ENCODE peak calls at places on chromosomes 7 and 10, in six cellular contexts. F, S, T, Y, B and K are unnamed samples.
A peak's percentile ranks its signal among the peaks of the same experiment; 100 is the strongest.

GRCh38 chr10:88958721-88959120 is 6.1 kb upstream of the ACTA2 start:
- DNase-seq in S (no peak), B (no peak), T (no peak), Y (no peak), F (no peak), K (no peak)

GRCh38 chr7:116142850-116143249 is 67.5 kb upstream of the TES start:
- DNase-seq in S (no peak), Y (no peak), B (no peak), F (no peak), T (no peak), K (no peak)

GRCh38 chr7:133504825-133505224 is 251.9 kb downstream of the EXOC4 start:
- DNase-seq in Y (no peak), B (no peak), S (no peak), T (no peak), F (no peak), K (no peak)

GRCh38 chr10:13969792-13970140 is 361.0 kb downstream of the FRMD4A start:
- DNase-seq in B (no peak), S (no peak), F (no peak), Y (peak; percentile 74), T (no peak), K (no peak)

GRCh38 chr10:52999258-52999657 is 226.7 kb upstream of the MBL2 start:
- DNase-seq in T (no peak), Y (no peak), B (no peak), F (no peak), S (no peak), K (no peak)

GRCh38 chr10:16891375-16892313 is 74.4 kb upstream of the RSU1 start:
- DNase-seq in B (peak; percentile 88), T (peak; percentile 48), F (no peak), Y (peak; percentile 13), S (peak; percentile 47), K (no peak)

GRCh38 chr10:78028438-78029293 is 649 bp downstream of the POLR3A start:
- DNase-seq in Y (peak; percentile 42), F (no peak), S (peak; percentile 20), B (no peak), T (peak; percentile 41), K (no peak)

GRCh38 chr7:71733108-71733870 is 601.3 kb downstream of the GALNT17 start:
- DNase-seq in B (no peak), S (peak; percentile 73), F (no peak), T (peak; percentile 69), Y (peak; percentile 75), K (peak; percentile 10)

GRCh38 chr10:43905502-43906236 is 257.0 kb upstream of the ZNF32 start:
- DNase-seq in B (peak; percentile 6), S (no peak), Y (no peak), F (no peak), T (no peak), K (no peak)

GRCh38 chr7:77479536-77480088 is 57.5 kb upstream of the PTPN12 start:
- DNase-seq in B (no peak), T (no peak), Y (no peak), S (no peak), F (no peak), K (no peak)

GRCh38 chr7:119177863-119178262 is 953.4 kb downstream of the ANKRD7 start:
- DNase-seq in T (no peak), Y (no peak), F (no peak), B (no peak), S (no peak), K (no peak)

GRCh38 chr7:119172043-119172442 is 947.5 kb downstream of the ANKRD7 start:
- DNase-seq in B (no peak), T (no peak), F (no peak), Y (no peak), S (no peak), K (no peak)

DNA sequence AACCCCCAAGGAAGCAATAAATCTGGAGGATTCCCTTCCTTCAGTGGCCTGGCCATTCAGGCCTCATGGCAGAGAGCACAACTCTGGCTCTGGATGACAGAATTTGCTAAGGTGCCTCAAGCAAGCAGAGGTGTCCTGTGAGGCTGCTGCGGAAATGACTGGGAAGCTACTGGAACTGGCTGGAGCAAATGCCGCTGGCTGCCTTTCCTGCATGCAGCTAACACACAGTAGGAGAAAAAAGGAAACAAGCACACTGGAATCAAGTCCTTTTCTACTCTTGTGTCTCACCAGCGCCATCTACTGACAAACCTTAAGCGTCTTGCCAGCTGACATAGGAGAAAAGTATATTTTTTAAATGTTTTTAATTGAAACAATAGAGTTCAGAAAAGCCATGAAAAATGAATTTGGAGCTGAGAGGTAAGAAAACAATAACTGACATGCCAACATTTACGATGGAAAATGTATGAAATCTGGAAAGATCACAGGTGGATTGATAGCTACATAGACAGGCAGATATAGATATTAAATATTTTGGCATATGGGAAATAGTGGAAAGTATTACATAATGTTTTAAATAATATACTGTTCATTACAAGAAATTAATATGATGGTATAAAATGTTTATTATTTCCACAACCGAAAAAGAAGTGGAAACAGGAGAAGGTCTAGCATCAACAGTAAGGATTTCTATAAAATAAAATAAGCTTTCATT is 951.6 kb downstream of the ANKRD7 start:
- DNase-seq in B (no peak), T (no peak), S (no peak), F (no peak), Y (peak; percentile 81), K (no peak)
- H3K4me3 ChIP-seq in B (no peak overlapping the region), T (no peak overlapping the region), S (no peak overlapping the region), F (no peak overlapping the region), Y (no peak overlapping the region), K (no peak overlapping the region)

GRCh38 chr10:34024708-34025425 is 690.4 kb upstream of the NRP1 start:
- DNase-seq in T (no peak), B (no peak), Y (no peak), S (peak; percentile 8), F (no peak), K (no peak)
- TF ChIP-seq CTCF in T (no peak), B (no peak), Y (no peak), S (no peak), F (no peak), K (peak; percentile 2)

GRCh38 chr10:114561008-114561523 is 97.0 kb downstream of the ABLIM1 start:
- DNase-seq in S (no peak), F (no peak), B (no peak), T (no peak), Y (no peak), K (no peak)

GRCh38 chr10:114560144-114560543 is 97.9 kb downstream of the ABLIM1 start:
- DNase-seq in S (no peak), F (no peak), Y (no peak), T (no peak), B (no peak), K (no peak)

GRCh38 chr10:114566064-114566463 is 92.0 kb downstream of the ABLIM1 start:
- DNase-seq in T (no peak), F (no peak), S (no peak), Y (no peak), B (no peak), K (no peak)

GRCh38 chr10:114565066-114565465 is 93.0 kb downstream of the ABLIM1 start:
- DNase-seq in T (no peak), S (no peak), B (no peak), F (no peak), Y (no peak), K (no peak)
- H3K4me3 ChIP-seq in T (no peak overlapping the region), S (no peak overlapping the region), B (no peak overlapping the region), F (no peak overlapping the region), Y (no peak overlapping the region), K (no peak overlapping the region)

GRCh38 chr7:4842302-4843064 is 19.3 kb downstream of the PAPOLB start:
- DNase-seq in S (no peak), F (no peak), Y (no peak), T (no peak), B (no peak), K (no peak)

GRCh38 chr7:4849390-4849789 is 12.4 kb downstream of the PAPOLB start:
- DNase-seq in S (no peak), T (no peak), F (no peak), Y (peak; percentile 42), B (peak; percentile 17), K (peak; percentile 30)

GRCh38 chr7:4841007-4841784 is 20.6 kb downstream of the PAPOLB start:
- DNase-seq in S (no peak), F (no peak), B (no peak), Y (no peak), T (no peak), K (no peak)

GRCh38 chr7:4841836-4842235 is 20.0 kb downstream of the PAPOLB start:
- DNase-seq in Y (no peak), S (no peak), T (no peak), F (no peak), B (no peak), K (no peak)

GRCh38 chr7:4845740-4846142 is 16.1 kb downstream of the PAPOLB start:
- DNase-seq in F (no peak), Y (no peak), T (no peak), S (no peak), B (no peak), K (no peak)
- TF ChIP-seq CTCF in F (no peak), Y (no peak), T (no peak), S (no peak), B (peak; percentile 5), K (peak; percentile 31)

DNA sequence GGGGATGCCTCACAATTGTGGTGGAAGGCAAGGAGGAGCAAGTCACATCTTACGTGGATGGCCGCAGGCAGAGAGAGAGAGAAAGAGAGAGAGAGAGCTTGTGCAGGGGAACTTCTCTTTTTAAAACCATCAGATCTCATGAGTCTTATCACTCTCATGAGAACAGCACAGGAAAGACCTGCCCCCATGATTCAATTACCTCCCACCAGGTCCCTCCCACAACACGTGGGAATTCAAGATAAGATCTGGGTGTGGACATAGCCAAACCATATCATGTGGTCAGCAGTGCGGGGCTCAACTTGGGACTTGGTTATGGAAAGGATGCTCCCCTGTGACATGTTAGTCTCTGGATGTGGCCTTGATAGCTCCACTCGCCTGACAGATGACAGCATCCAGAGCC is 129.0 kb downstream of the DOCK1 start:
- DNase-seq in B (no peak), Y (no peak), F (no peak), T (no peak), S (no peak), K (no peak)
- H3K4me3 ChIP-seq in B (no peak overlapping the region), Y (no peak overlapping the region), F (no peak overlapping the region), T (no peak overlapping the region), S (no peak overlapping the region), K (no peak overlapping the region)

DNA sequence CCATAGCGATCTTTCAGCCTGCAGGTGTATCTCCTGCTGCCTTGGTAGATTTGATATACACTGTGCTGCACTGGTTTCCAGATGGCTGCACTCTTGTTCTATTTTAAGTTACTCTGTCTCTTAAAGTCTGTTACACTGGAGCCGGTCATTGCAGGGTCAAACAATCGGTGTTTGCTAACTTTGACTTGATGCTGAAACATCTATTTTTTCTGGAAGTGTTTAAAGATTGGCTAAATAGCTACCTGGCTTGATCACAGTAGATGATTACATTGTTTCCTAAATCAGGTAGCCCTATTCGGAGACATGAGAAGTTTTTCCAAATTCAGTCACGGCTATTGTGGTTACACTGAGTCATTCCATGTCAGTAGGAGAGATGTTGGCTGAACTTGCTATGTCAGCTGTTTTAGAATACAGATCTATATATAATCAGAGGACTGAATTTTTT is 574.8 kb downstream of the ETV1 start:
- DNase-seq in F (no peak), S (no peak), T (no peak), Y (no peak), B (no peak), K (no peak)
- TF ChIP-seq CTCF in F (no peak), S (no peak), T (no peak), Y (no peak), B (no peak), K (no peak)

GRCh38 chr10:60534791-60535389 is 145.2 kb upstream of the ANK3 start:
- DNase-seq in S (no peak), B (no peak), F (no peak), T (no peak), Y (no peak), K (no peak)
- H3K4me3 ChIP-seq in S (no peak overlapping the region), B (no peak overlapping the region), F (no peak overlapping the region), T (no peak overlapping the region), Y (no peak overlapping the region), K (no peak overlapping the region)

GRCh38 chr10:27153855-27154198 is 357 bp downstream of the YME1L1 start:
- DNase-seq in B (no peak), S (no peak), T (no peak), F (peak; percentile 89), Y (peak; percentile 33), K (no peak)
- TF ChIP-seq CTCF in B (no peak), S (no peak), T (no peak), F (no peak), Y (no peak), K (no peak)